ENCODE peak calls at places on chromosomes 5 and 9, in eight cellular contexts. V, J, T, L, M, H, Y and A are unnamed samples.

GRCh38 chr9:3331801-3332200 is 194.0 kb downstream of the RFX3 start:
- DNase-seq in V (no peak), J (no peak), T (no peak), L (peak), M (no peak), H (no peak), Y (peak), A (no peak)

GRCh38 chr9:87564706-87565335 is 67.2 kb downstream of the DAPK1 start:
- DNase-seq in V (no peak), J (no peak), T (no peak), L (no peak), M (no peak), H (no peak), Y (no peak), A (no peak)

GRCh38 chr5:149320791-149321330 is 24.4 kb upstream of the GRPEL2 start:
- DNase-seq in V (peak), J (peak), T (peak), L (peak), M (peak), H (peak), Y (peak), A (no peak)

GRCh38 chr9:92720807-92721535 is 43.7 kb downstream of the BICD2 start:
- DNase-seq in V (no peak), J (no peak), T (peak), L (no peak), M (no peak), H (no peak), Y (no peak), A (no peak)

GRCh38 chr5:76291305-76292077 is 111.6 kb upstream of the IQGAP2 start:
- DNase-seq in V (no peak), J (no peak), T (peak), L (peak), M (no peak), H (no peak), Y (no peak), A (no peak)

GRCh38 chr9:134892820-134893420 is 12.3 kb downstream of the FCN2 start:
- DNase-seq in V (no peak), J (no peak), T (no peak), L (no peak), M (peak), H (no peak), Y (no peak), A (no peak)

GRCh38 chr9:95491543-95492330 is 25.0 kb downstream of the PTCH1 start:
- DNase-seq in V (no peak), J (no peak), T (no peak), L (no peak), M (no peak), H (no peak), Y (no peak), A (no peak)

GRCh38 chr9:77588319-77588937 is 59.7 kb downstream of the GNA14 start:
- DNase-seq in V (no peak), J (peak), T (no peak), L (peak), M (no peak), H (peak), Y (peak), A (no peak)

GRCh38 chr9:82108881-82109280 is 120.3 kb downstream of the SPATA31D1 start:
- DNase-seq in V (no peak), J (no peak), T (no peak), L (no peak), M (no peak), H (no peak), Y (no peak), A (no peak)

GRCh38 chr5:76982450-76982849 is 29.6 kb downstream of the CRHBP start:
- DNase-seq in V (no peak), J (no peak), T (no peak), L (peak), M (no peak), H (no peak), Y (no peak), A (no peak)

GRCh38 chr5:132265336-132266030 is 8.0 kb downstream of the PDLIM4 start:
- DNase-seq in V (no peak), J (peak), T (peak), L (peak), M (peak), H (peak), Y (no peak), A (no peak)

GRCh38 chr9:134399435-134400056 is 73.3 kb downstream of the RXRA start:
- DNase-seq in V (no peak), J (peak), T (no peak), L (peak), M (no peak), H (peak), Y (no peak), A (no peak)

GRCh38 chr5:91318727-91319126 is 64.4 kb downstream of the ARRDC3 start:
- DNase-seq in V (no peak), J (no peak), T (no peak), L (no peak), M (no peak), H (no peak), Y (no peak), A (no peak)

GRCh38 chr5:169874626-169875025 is 105.7 kb downstream of the INSYN2B start:
- DNase-seq in V (no peak), J (no peak), T (no peak), L (no peak), M (no peak), H (no peak), Y (no peak), A (no peak)

GRCh38 chr5:113170707-113171106 is 194.1 kb downstream of the DCP2 start:
- DNase-seq in V (no peak), J (no peak), T (no peak), L (no peak), M (no peak), H (no peak), Y (no peak), A (no peak)

GRCh38 chr9:36780186-36780585 is 207.5 kb downstream of the MELK start:
- DNase-seq in V (no peak), J (no peak), T (no peak), L (no peak), M (no peak), H (no peak), Y (no peak), A (no peak)

GRCh38 chr5:134878403-134878802 is 4.2 kb downstream of the TXNDC15 start:
- DNase-seq in V (no peak), J (no peak), T (no peak), L (no peak), M (no peak), H (no peak), Y (no peak), A (no peak)

GRCh38 chr9:116075191-116075590 is 78.4 kb upstream of the PAPPA start:
- DNase-seq in V (no peak), J (peak), T (no peak), L (peak), M (no peak), H (peak), Y (no peak), A (no peak)

GRCh38 chr9:75148551-75148950 is 60.2 kb downstream of the OSTF1 start:
- DNase-seq in V (no peak), J (peak), T (no peak), L (peak), M (no peak), H (peak), Y (peak), A (no peak)

GRCh38 chr5:171797563-171797962 is 11.9 kb downstream of the SMIM23 start:
- DNase-seq in V (no peak), J (no peak), T (no peak), L (no peak), M (no peak), H (no peak), Y (no peak), A (no peak)

GRCh38 chr5:10018211-10018610 is 231.5 kb downstream of the ATPSCKMT start:
- DNase-seq in V (no peak), J (peak), T (no peak), L (peak), M (no peak), H (peak), Y (no peak), A (no peak)

GRCh38 chr9:87149794-87150193 is 202.5 kb upstream of the GAS1 start:
- DNase-seq in V (no peak), J (no peak), T (no peak), L (no peak), M (no peak), H (peak), Y (no peak), A (no peak)

GRCh38 chr5:63648376-63648775 is 313.9 kb downstream of the HTR1A start:
- DNase-seq in V (no peak), J (no peak), T (no peak), L (no peak), M (no peak), H (no peak), Y (no peak), A (no peak)

GRCh38 chr9:110940949-110941557 is 97.2 kb downstream of the LPAR1 start:
- DNase-seq in V (no peak), J (no peak), T (no peak), L (peak), M (no peak), H (no peak), Y (no peak), A (no peak)

GRCh38 chr5:10632110-10632903 is 68.4 kb downstream of the ANKRD33B start:
- DNase-seq in V (no peak), J (peak), T (no peak), L (no peak), M (no peak), H (no peak), Y (no peak), A (no peak)

GRCh38 chr5:64939772-64940510 is 171.2 kb downstream of the CWC27 start:
- DNase-seq in V (no peak), J (no peak), T (no peak), L (peak), M (no peak), H (no peak), Y (no peak), A (no peak)

GRCh38 chr5:71533614-71534013 is 53.5 kb upstream of the MCCC2 start:
- DNase-seq in V (no peak), J (no peak), T (no peak), L (peak), M (no peak), H (peak), Y (no peak), A (no peak)

GRCh38 chr9:136546697-136547481 is 1.0 kb upstream of the NOTCH1 start:
- DNase-seq in V (no peak), J (no peak), T (peak), L (peak), M (peak), H (no peak), Y (peak), A (no peak)

GRCh38 chr9:109805054-109805453 is 25.1 kb downstream of the PALM2AKAP2 start:
- DNase-seq in V (no peak), J (no peak), T (no peak), L (no peak), M (no peak), H (no peak), Y (peak), A (no peak)

GRCh38 chr5:175867587-175868347 is 3.6 kb upstream of the CPLX2 start:
- DNase-seq in V (no peak), J (no peak), T (no peak), L (peak), M (no peak), H (peak), Y (peak), A (no peak)

GRCh38 chr9:127893392-127893791 is 6.0 kb downstream of the ST6GALNAC6 start:
- DNase-seq in V (no peak), J (no peak), T (no peak), L (no peak), M (no peak), H (no peak), Y (no peak), A (no peak)

DNA sequence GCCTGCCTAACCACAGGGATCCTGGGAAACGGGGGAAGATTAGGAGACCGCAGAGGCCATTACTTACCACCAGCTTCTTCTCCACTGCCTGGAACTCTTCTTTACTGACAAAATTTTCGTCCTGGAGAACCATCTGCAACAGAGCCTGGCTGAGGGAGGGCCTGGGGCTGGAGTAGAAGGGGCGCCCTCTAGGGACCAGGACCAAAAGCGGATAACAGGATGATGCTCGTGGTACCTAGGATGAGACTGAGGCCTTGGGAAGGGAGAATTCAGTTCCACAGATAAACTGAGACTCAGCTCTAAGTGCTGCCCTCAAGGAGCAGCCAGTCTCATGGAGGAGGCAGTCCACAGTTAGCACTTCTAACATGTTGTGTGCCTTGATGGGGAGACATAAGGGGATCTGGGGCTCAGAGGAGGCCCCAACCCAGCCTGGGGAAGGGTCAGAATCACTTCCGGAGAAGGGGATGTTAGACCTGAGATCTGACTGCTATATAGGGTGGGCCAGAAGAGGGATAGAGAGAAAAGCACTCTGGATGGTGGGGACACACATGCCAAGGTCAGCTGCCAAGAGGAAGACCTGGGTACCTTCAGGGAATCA is 1.2 kb downstream of the SPATA24 start:
- DNase-seq in V (no peak), J (no peak), T (no peak), L (peak), M (no peak), H (no peak), Y (no peak), A (no peak)
- TF ChIP-seq CTCF in V (no peak), J (peak), T (no peak), L (peak), M (no peak), H (peak), Y (peak), A (no peak)

GRCh38 chr9:89427621-89428221 is 70.2 kb downstream of the SEMA4D start:
- DNase-seq in V (no peak), J (no peak), T (no peak), L (peak), M (no peak), H (no peak), Y (no peak), A (peak)

GRCh38 chr9:89430995-89431394 is 66.9 kb downstream of the SEMA4D start:
- DNase-seq in V (no peak), J (no peak), T (no peak), L (peak), M (no peak), H (no peak), Y (no peak), A (no peak)

GRCh38 chr9:89428222-89428761 is 69.6 kb downstream of the SEMA4D start:
- DNase-seq in V (no peak), J (no peak), T (no peak), L (no peak), M (no peak), H (no peak), Y (no peak), A (no peak)

GRCh38 chr9:89426389-89426961 is 71.4 kb downstream of the SEMA4D start:
- DNase-seq in V (no peak), J (no peak), T (no peak), L (no peak), M (no peak), H (no peak), Y (no peak), A (no peak)

DNA sequence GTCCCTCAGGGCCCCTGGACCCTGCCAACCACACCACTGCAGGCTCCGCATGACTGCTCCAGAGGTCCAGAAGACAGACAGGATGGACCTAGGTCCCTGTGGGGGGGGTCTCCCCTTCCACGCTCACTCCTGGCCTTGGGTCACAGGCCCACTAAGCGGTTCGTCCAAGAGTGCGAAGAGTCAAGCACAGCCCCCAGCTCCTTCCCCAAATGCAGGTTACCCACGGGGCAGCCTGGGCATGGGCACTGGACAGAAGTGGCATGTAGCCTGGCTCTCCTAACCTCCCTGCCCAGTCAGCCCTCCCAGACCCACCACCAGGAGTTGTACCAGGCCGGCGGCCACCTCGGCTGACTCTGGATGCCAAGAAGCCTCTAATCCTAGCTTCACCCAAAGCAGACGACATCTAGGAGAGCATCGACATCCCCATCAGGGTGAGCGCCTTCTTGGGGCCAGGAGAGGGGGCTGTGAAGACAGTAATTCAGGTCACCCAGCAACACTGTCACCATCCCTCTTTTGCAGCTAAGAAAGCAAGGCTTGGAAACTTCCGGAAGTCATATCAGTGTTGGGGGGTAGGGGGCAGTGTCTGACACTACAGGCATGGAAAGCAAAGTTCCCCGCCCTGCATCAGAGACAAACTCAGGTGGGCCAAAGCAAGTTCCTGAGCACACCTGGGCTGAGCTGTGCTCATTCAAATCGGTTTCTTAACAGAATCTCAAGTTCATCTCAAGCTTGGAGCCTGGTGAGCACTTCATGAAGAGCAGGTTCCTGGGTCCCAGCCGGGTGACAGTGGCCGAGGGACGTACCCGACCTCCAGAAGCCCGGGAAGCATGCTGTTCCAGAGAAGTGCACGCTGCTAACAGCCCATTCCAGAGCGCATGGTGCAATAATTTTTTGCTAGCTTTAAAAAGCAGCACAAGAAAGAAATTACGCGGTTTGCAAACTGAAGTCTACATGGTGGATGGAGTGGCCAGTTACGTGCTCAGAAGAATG is 68.7 kb downstream of the SEMA4D start:
- DNase-seq in V (no peak), J (no peak), T (no peak), L (no peak), M (no peak), H (no peak), Y (peak), A (no peak)
- TF ChIP-seq CTCF in V (no peak), J (peak), T (no peak), L (peak), M (no peak), H (peak), Y (peak), A (peak)

GRCh38 chr5:173686950-173687349 is 70.5 kb upstream of the BOD1 start:
- DNase-seq in V (no peak), J (no peak), T (no peak), L (no peak), M (no peak), H (no peak), Y (no peak), A (no peak)

GRCh38 chr5:173689171-173689676 is 72.8 kb upstream of the BOD1 start:
- DNase-seq in V (no peak), J (no peak), T (no peak), L (no peak), M (no peak), H (no peak), Y (no peak), A (no peak)

GRCh38 chr5:173688708-173689107 is 72.3 kb upstream of the BOD1 start:
- DNase-seq in V (no peak), J (no peak), T (no peak), L (no peak), M (no peak), H (no peak), Y (peak), A (no peak)

GRCh38 chr5:173691931-173692330 is 75.5 kb upstream of the BOD1 start:
- DNase-seq in V (no peak), J (no peak), T (no peak), L (no peak), M (no peak), H (no peak), Y (no peak), A (no peak)

DNA sequence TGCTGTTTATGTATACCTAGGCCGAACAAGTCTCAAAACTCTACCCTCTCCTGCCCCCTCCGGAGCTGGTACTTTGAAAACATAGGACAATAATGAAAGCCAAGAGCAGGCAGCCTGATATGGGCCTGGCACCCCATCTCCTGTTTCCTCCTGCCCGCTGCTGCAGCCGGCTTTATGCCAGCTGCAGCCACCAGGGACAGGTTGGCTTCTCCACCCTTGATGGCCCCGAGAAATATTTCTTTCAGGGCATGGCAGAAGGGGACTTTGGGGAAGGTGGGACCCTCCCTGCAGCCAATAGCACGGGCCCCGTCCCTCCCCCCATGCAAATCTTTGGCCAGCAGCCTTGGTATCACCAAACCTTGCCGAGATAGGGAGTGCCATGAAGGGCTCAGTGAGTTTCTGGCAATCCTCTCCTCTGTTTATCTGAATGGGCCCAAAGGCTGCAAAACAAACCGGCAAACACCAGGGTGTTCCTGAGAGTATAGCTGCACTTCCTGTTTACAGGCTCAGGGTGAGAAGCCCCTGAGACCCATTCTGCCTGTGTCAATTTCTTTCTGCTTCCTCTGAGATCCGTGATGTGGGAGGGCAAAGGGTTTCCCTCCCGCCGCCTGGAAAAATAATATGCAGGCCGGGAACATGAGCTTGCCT is 73.4 kb upstream of the BOD1 start:
- DNase-seq in V (no peak), J (no peak), T (peak), L (no peak), M (no peak), H (no peak), Y (no peak), A (no peak)
- TF ChIP-seq CTCF in V (no peak), J (no peak), T (no peak), L (peak), M (no peak), H (no peak), Y (no peak), A (no peak)

DNA sequence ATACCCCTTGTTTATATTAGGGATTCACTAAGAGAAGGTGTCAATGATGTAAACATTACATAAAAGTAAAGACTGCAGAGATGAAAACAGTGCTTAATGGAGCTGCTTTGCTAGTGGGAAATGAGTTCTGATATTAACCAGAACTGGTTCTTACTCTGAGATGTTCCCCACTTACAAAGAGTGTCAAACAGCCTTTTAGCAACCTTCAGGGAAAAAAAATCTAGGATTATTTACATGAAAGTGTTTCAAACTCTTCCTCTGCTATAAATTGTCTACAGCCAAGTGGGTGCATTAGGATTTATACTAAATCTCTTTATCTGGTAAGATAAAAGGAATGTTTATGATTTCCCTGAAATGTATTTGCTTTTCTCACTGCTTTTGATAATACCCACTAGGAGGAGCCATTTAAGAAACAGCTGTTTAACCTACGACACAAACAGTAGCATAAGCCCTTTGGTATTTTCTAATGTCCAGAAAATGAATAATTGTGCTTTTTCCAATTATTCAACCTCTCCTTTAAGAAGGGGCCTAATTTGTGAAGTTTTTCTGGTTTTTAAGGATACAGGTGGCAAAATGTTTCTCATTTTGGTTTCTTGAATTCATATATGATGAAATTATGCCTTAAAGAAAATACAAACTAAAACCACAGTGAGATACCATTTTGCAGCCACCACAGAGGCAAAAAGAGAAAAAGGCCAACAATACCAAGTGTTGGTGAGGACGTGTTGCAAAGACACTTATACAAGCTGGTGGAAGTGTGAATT is 186.3 kb downstream of the TLE4 start:
- DNase-seq in V (no peak), J (no peak), T (no peak), L (peak), M (no peak), H (no peak), Y (no peak), A (no peak)
- TF ChIP-seq CTCF in V (peak), J (peak), T (no peak), L (peak), M (peak), H (peak), Y (peak), A (peak)